ENCODE peak calls at places on chromosomes 5 and 9, in four cellular contexts. D is astrocyte of the cerebellum, J is ovary, S is prostate gland. M is an unnamed sample.

GRCh38 chr9:31119882-31120481 is 1264.5 kb upstream of the ACO1 start:
- DNase-seq in S (no peak), D (peak; percentile 31), J (no peak), M (no peak)

GRCh38 chr5:157581870-157582269 is 6.3 kb upstream of the ADAM19 start:
- DNase-seq in D (no peak), J (no peak), S (no peak), M (no peak)

GRCh38 chr5:74357827-74358226 is 282.7 kb downstream of the ENC1 start:
- DNase-seq in J (no peak), S (no peak), D (no peak), M (peak; percentile 43)

GRCh38 chr5:132802044-132802684 is 10.9 kb upstream of the SOWAHA start:
- DNase-seq in D (no peak), J (no peak), S (no peak), M (no peak)

GRCh38 chr5:118875131-118875530 is 113.2 kb downstream of the DTWD2 start:
- DNase-seq in J (no peak), D (no peak), S (no peak), M (no peak)

GRCh38 chr5:44835693-44836092 is 26.9 kb downstream of the MRPS30 start:
- DNase-seq in S (no peak), D (no peak), J (no peak), M (no peak)

GRCh38 chr5:133565993-133566392 is 46.3 kb downstream of the FSTL4 start:
- DNase-seq in S (no peak), D (peak; percentile 9), J (no peak), M (no peak)

GRCh38 chr5:14156611-14157493 is 13.7 kb downstream of the TRIO start:
- DNase-seq in J (no peak), D (peak; percentile 98), S (no peak), M (peak; percentile 86)

GRCh38 chr5:31100781-31101180 is 92.7 kb upstream of the CDH6 start:
- DNase-seq in J (no peak), S (no peak), D (no peak), M (no peak)

GRCh38 chr9:13445123-13445522 is 165.6 kb upstream of the MPDZ start:
- DNase-seq in J (no peak), D (peak; percentile 33), S (no peak), M (no peak)

GRCh38 chr5:143404416-143405062 is 1.1 kb upstream of the NR3C1 start:
- DNase-seq in D (peak; percentile 84), S (peak; percentile 66), J (peak; percentile 84), M (peak; percentile 66)

GRCh38 chr9:38393128-38393809 is 767 bp downstream of the ALDH1B1 start:
- DNase-seq in D (no peak), S (no peak), J (no peak), M (no peak)
- TF ChIP-seq CTCF in D (no peak), S (no peak), J (no peak), M (no peak)

GRCh38 chr9:137705906-137706305 is 87.1 kb downstream of the EHMT1 start:
- DNase-seq in S (no peak), D (no peak), J (no peak), M (no peak)
- H3K4me3 ChIP-seq in S (no peak overlapping the region), D (no peak overlapping the region), J (no peak overlapping the region), M (no peak overlapping the region)

DNA sequence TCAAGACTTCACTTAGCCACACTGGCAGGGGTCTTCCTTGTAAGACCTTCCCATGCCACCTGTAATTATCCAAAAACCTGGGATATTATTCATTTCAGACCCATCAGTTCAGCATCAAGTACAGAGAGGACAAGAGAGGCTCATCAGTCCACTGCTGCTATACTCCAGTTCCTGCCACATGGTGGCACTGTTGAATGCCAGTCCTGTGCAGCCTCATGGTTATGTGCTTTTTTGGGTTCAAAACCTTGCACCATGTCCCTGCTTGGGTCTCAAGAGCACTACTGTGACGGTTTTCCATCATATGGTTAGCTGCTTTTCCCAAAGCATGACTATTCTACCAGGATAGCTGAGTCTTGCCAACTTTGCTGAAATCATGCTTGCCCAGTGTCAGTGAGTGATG is 8.5 kb downstream of the PTGS1 start:
- DNase-seq in J (no peak), D (no peak), S (no peak), M (no peak)
- TF ChIP-seq CTCF in J (no peak), D (peak; percentile 20), S (no peak), M (peak; percentile 55)

GRCh38 chr9:109166771-109167601 is at the start of gene FRRS1L:
- DNase-seq in D (no peak), S (no peak), J (peak; percentile 75), M (no peak)
- H3K4me3 ChIP-seq in D (peak within 1 kb of the TSS; percentile 30), S (peak within 1 kb of the TSS; percentile 41), J (peak within 1 kb of the TSS; percentile 35), M (no peak within 1 kb of the TSS)

M was measured in HFF-Myc.